ENCODE peak calls at places on chromosome 5, in seven cellular contexts. X is epithelial cell of proximal tubule; A is fibroblast of lung; U is CD8-positive, alpha-beta T cell; N is AG10803; J is left lung; G is GM12878. O is an unnamed sample.

GRCh38 chr5:180830253-180831138 is 27.9 kb upstream of the MGAT1 start:
- DNase-seq in X (no peak), A (no peak), U (peak), N (peak), J (peak), G (no peak), O (peak)

GRCh38 chr5:172727551-172727950 is 43.4 kb downstream of the DUSP1 start:
- DNase-seq in X (no peak), A (no peak), U (no peak), N (no peak), J (no peak), G (no peak), O (no peak)

GRCh38 chr5:122014232-122014940 is 52.6 kb downstream of the SRFBP1 start:
- DNase-seq in X (no peak), A (no peak), U (no peak), N (peak), J (no peak), G (no peak), O (no peak)

GRCh38 chr5:54760182-54760935 is 225.0 kb downstream of the ESM1 start:
- DNase-seq in X (no peak), A (peak), U (no peak), N (peak), J (no peak), G (no peak), O (no peak)

GRCh38 chr5:150486402-150487198 is 21.3 kb upstream of the NDST1 start:
- DNase-seq in X (no peak), A (peak), U (peak), N (peak), J (peak), G (no peak), O (peak)

GRCh38 chr5:6753851-6754250 is 40.6 kb downstream of the TENT4A start:
- DNase-seq in X (no peak), A (no peak), U (no peak), N (no peak), J (no peak), G (no peak), O (no peak)

GRCh38 chr5:179261301-179262125 is 83.7 kb downstream of the ADAMTS2 start:
- DNase-seq in X (no peak), A (no peak), U (no peak), N (peak), J (peak), G (no peak), O (peak)

GRCh38 chr5:66985394-66985793 is 211.2 kb downstream of the CD180 start:
- DNase-seq in X (no peak), A (no peak), U (no peak), N (no peak), J (no peak), G (no peak), O (no peak)

GRCh38 chr5:177426566-177427210 is at the start of gene GRK6:
- DNase-seq in X (no peak), A (no peak), U (peak), N (no peak), J (peak), G (no peak), O (no peak)

GRCh38 chr5:93382188-93382587 is 198.8 kb downstream of the NR2F1-AS1 start:
- DNase-seq in X (no peak), A (no peak), U (no peak), N (no peak), J (no peak), G (no peak), O (no peak)

GRCh38 chr5:107203231-107203630 is 467.5 kb downstream of the EFNA5 start:
- DNase-seq in X (no peak), A (no peak), U (no peak), N (no peak), J (no peak), G (no peak), O (no peak)

GRCh38 chr5:160486573-160486972 is 64.9 kb downstream of the PTTG1 start:
- DNase-seq in X (no peak), A (no peak), U (peak), N (no peak), J (no peak), G (no peak), O (no peak)

GRCh38 chr5:132289097-132289496 is 5.1 kb upstream of the SLC22A4 start:
- DNase-seq in X (no peak), A (no peak), U (no peak), N (peak), J (no peak), G (no peak), O (no peak)

GRCh38 chr5:81252904-81253303 is 19.8 kb downstream of the CKMT2 start:
- DNase-seq in X (no peak), A (no peak), U (no peak), N (no peak), J (no peak), G (no peak), O (no peak)

GRCh38 chr5:27450607-27451006 is 412.2 kb upstream of the CDH9 start:
- DNase-seq in X (no peak), A (no peak), U (no peak), N (peak), J (no peak), G (no peak), O (no peak)

GRCh38 chr5:5309645-5310044 is 112.8 kb upstream of the ICE1 start:
- DNase-seq in X (no peak), A (no peak), U (no peak), N (no peak), J (no peak), G (no peak), O (no peak)

GRCh38 chr5:67020231-67020630 is 176.4 kb downstream of the CD180 start:
- DNase-seq in X (no peak), A (peak), U (no peak), N (peak), J (no peak), G (no peak), O (no peak)

GRCh38 chr5:73654171-73654811 is 28.3 kb downstream of the ARHGEF28 start:
- DNase-seq in X (no peak), A (peak), U (no peak), N (no peak), J (no peak), G (peak), O (no peak)

GRCh38 chr5:131988601-131989000 is 22.9 kb downstream of the ACSL6 start:
- DNase-seq in X (no peak), A (no peak), U (no peak), N (no peak), J (no peak), G (no peak), O (no peak)

GRCh38 chr5:15634771-15635347 is 134.9 kb downstream of the FBXL7 start:
- DNase-seq in X (no peak), A (peak), U (no peak), N (peak), J (no peak), G (no peak), O (no peak)

GRCh38 chr5:40689442-40689841 is 9.7 kb downstream of the PTGER4 start:
- DNase-seq in X (peak), A (peak), U (no peak), N (peak), J (no peak), G (peak), O (no peak)

GRCh38 chr5:53355316-53355715 is 125.1 kb upstream of the FST start:
- DNase-seq in X (no peak), A (peak), U (no peak), N (no peak), J (no peak), G (no peak), O (no peak)

GRCh38 chr5:157290156-157290980 is 24.4 kb downstream of the CYFIP2 start:
- DNase-seq in X (peak), A (peak), U (no peak), N (peak), J (no peak), G (no peak), O (no peak)

DNA sequence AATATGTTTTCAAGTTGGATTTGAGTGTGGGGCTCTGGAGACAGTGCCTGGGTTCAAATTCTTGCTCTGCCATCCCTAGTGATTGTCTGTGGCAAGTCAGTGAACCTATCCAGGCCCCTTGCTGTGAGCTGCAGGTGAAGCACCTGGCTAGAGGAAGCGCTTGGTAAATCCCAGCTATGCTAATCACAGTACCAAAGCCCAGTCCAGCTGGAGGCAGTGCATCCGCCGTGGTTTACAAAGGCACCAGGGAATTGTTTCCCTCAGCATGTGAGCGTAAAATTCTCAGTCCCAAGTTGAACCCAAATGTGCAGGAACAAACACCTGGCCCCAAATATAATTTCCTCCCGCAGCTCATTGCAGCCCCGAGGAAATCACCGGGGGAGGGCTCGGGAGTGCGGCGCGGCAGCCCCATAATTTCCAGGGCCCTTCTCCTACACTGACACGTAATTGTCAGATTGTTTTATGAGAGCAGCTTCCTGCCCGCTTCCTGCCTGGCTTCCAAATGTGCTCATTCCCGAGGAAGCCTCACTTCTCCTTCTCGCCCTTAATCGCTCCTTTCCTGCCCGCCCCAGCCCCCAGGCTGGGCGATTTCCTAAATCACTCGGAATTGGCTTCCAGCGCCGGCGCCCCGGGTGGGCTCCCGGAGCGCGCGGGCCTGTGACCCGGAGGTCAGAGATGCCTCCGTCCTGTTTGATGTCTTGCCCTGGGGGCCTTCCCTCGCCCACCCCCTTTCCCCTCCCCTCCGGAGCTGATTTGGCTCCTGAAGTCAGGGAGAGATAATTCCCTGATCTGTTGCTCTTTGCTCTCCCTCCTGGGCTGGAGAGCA is 134.4 kb downstream of the FGF1 start:
- DNase-seq in X (no peak), A (no peak), U (no peak), N (peak), J (no peak), G (no peak), O (no peak)
- TF ChIP-seq CTCF in X (no peak), A (no peak), U (no peak), N (no peak), J (no peak), G (no peak), O (no peak)

GRCh38 chr5:175572922-175573321 is 84.9 kb upstream of the HRH2 start:
- DNase-seq in X (peak), A (peak), U (no peak), N (no peak), J (no peak), G (no peak), O (no peak)

GRCh38 chr5:175576096-175576495 is 81.8 kb upstream of the HRH2 start:
- DNase-seq in X (no peak), A (no peak), U (no peak), N (no peak), J (no peak), G (no peak), O (no peak)

GRCh38 chr5:175576591-175576990 is 81.3 kb upstream of the HRH2 start:
- DNase-seq in X (no peak), A (peak), U (no peak), N (no peak), J (no peak), G (no peak), O (no peak)

GRCh38 chr5:175575301-175575700 is 82.6 kb upstream of the HRH2 start:
- DNase-seq in X (no peak), A (no peak), U (no peak), N (no peak), J (no peak), G (no peak), O (no peak)

DNA sequence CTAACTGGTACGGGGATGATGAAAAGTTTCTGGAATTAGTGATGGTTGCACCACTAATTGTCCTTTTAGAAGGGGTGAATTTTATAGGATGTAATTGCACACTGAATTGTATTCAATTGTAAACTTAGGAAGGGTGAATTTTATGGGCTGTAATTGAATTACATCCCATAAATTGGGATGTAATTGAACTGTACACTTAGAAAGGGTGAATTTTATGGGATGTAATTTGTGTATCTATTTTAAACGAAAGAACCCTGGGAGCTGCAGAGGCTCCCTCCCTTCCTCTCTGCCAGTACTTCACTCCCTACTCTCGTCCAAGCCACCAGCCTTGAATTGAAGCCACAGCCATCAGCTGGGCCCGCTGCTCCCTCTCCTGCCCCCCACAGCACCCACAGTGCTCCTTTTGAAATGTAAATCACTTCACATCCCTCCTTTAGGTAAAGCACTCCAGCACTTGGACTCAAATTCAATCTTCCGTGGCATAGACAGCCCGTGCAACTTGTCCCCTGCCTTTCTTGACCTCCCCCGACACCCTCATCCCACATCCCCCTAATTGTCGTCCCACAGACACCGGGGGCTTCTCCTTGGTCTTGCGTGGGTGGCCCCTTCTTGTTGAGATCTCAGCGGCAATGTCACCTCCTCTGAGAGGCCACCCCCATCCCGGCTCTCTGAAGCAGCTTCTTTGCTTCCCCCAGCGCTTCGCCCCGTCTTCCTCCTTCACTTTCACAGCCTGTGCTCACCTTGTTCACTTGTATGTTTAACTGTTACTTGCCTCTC is 84.2 kb upstream of the HRH2 start:
- DNase-seq in X (no peak), A (no peak), U (no peak), N (no peak), J (no peak), G (no peak), O (no peak)
- TF ChIP-seq CTCF in X (no peak), A (no peak), U (no peak), N (no peak), J (no peak), G (no peak), O (no peak)

DNA sequence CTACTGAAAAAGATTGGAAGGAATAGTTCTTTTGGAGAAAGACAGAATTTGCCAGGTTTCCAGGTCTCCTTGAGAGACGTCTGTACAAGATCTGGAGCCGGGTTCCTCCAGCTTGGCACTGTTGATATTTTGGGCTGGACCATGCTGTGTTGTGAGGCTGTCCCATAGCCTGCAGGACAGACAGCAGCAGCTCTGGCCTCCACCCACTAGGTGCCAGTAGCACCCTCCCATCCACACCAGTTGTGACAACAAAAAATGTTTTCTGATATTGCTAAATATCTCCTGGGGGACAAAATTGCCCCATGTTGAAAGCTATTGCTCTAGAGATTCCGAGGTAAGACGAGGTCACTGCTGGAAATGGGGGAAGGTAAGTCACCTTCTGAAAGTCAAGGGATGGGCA is 287.7 kb upstream of the DAP start:
- DNase-seq in X (no peak), A (no peak), U (no peak), N (no peak), J (no peak), G (no peak), O (no peak)
- TF ChIP-seq CTCF in X (peak), A (no peak), U (no peak), N (no peak), J (no peak), G (no peak), O (no peak)

DNA sequence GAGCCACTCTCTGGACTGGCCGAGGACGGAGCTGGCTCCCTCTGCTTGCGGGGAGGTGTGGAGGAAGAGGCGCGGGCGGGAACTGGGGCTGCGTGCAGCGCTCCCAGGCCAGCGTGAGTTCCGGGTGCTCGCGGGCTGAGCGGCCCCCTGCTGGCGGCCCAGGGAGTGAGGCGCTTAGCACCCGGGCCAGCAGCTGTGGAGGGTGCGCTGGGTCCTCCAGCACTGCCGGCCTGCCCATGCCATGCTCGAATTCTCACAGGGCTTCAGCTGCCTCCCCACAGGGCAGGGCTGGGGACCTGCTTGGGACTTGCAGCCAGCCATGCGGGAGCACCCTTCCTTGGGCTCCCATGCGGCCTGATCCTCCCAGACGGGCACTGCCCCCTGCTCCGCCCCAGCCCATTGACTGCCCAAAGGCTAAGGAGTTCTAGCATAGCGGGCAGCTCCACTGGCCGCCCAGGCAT is 416.9 kb downstream of the MRPS30 start:
- DNase-seq in X (no peak), A (no peak), U (no peak), N (no peak), J (peak), G (no peak), O (no peak)
- TF ChIP-seq CTCF in X (no peak), A (no peak), U (no peak), N (no peak), J (no peak), G (no peak), O (no peak)

O was measured in natural killer cell.